ENCODE peak calls at places on chromosomes 4 and X, in ten cellular contexts. One of them, this sample, is unnamed.

GRCh38 chrX:150548684-150549083 is 19.7 kb upstream of the MTM1 start:
- DNase-seq in GM13976: no peak
- DNase-seq in psoas muscle: no peak
- DNase-seq in bronchial epithelial cell: peak
- DNase-seq in GM10248: no peak
- DNase-seq in tibial artery: no peak
- DNase-seq in stomach: no peak
- DNase-seq in CD8-positive, alpha-beta T cell: no peak
- DNase-seq in CD4-positive, alpha-beta T cell: no peak
- DNase-seq in breast epithelium: no peak
- DNase-seq in this sample: no peak

GRCh38 chr4:19583827-19584569 is 667.7 kb upstream of the SLIT2 start:
- DNase-seq in GM13976: no peak
- DNase-seq in psoas muscle: no peak
- DNase-seq in bronchial epithelial cell: peak
- DNase-seq in GM10248: no peak
- DNase-seq in tibial artery: no peak
- DNase-seq in stomach: no peak
- DNase-seq in CD8-positive, alpha-beta T cell: no peak
- DNase-seq in CD4-positive, alpha-beta T cell: no peak
- DNase-seq in breast epithelium: no peak
- DNase-seq in this sample: no peak

GRCh38 chr4:109408711-109409110 is 24.9 kb upstream of the SEC24B start:
- DNase-seq in GM13976: no peak
- DNase-seq in psoas muscle: no peak
- DNase-seq in bronchial epithelial cell: no peak
- DNase-seq in GM10248: no peak
- DNase-seq in tibial artery: no peak
- DNase-seq in stomach: no peak
- DNase-seq in CD8-positive, alpha-beta T cell: no peak
- DNase-seq in CD4-positive, alpha-beta T cell: no peak
- DNase-seq in breast epithelium: no peak
- DNase-seq in this sample: no peak

GRCh38 chr4:154503598-154503997 is 12.0 kb upstream of the DCHS2 start:
- DNase-seq in GM13976: no peak
- DNase-seq in psoas muscle: no peak
- DNase-seq in bronchial epithelial cell: peak
- DNase-seq in GM10248: no peak
- DNase-seq in tibial artery: no peak
- DNase-seq in stomach: no peak
- DNase-seq in CD8-positive, alpha-beta T cell: no peak
- DNase-seq in CD4-positive, alpha-beta T cell: no peak
- DNase-seq in breast epithelium: no peak
- DNase-seq in this sample: no peak

GRCh38 chrX:67781132-67781531 is 237.3 kb downstream of the AR start:
- DNase-seq in GM13976: no peak
- DNase-seq in psoas muscle: no peak
- DNase-seq in bronchial epithelial cell: no peak
- DNase-seq in GM10248: no peak
- DNase-seq in tibial artery: peak
- DNase-seq in stomach: no peak
- DNase-seq in CD8-positive, alpha-beta T cell: no peak
- DNase-seq in CD4-positive, alpha-beta T cell: no peak
- DNase-seq in breast epithelium: no peak
- DNase-seq in this sample: no peak

GRCh38 chrX:103831342-103831802 is 685 bp downstream of the RAB9B start:
- DNase-seq in GM13976: peak
- DNase-seq in psoas muscle: no peak
- DNase-seq in bronchial epithelial cell: no peak
- DNase-seq in GM10248: no peak
- DNase-seq in tibial artery: no peak
- DNase-seq in stomach: peak
- DNase-seq in CD8-positive, alpha-beta T cell: no peak
- DNase-seq in CD4-positive, alpha-beta T cell: peak
- DNase-seq in breast epithelium: no peak
- DNase-seq in this sample: peak

GRCh38 chr4:100517864-100518341 is at the start of gene EMCN:
- DNase-seq in GM13976: no peak
- DNase-seq in psoas muscle: no peak
- DNase-seq in bronchial epithelial cell: no peak
- DNase-seq in GM10248: no peak
- DNase-seq in tibial artery: no peak
- DNase-seq in stomach: no peak
- DNase-seq in CD8-positive, alpha-beta T cell: no peak
- DNase-seq in CD4-positive, alpha-beta T cell: no peak
- DNase-seq in breast epithelium: no peak
- DNase-seq in this sample: peak

GRCh38 chr4:138310498-138310897 is 68.3 kb upstream of the SLC7A11 start:
- DNase-seq in GM13976: no peak
- DNase-seq in psoas muscle: no peak
- DNase-seq in bronchial epithelial cell: peak
- DNase-seq in GM10248: no peak
- DNase-seq in tibial artery: no peak
- DNase-seq in stomach: no peak
- DNase-seq in CD8-positive, alpha-beta T cell: no peak
- DNase-seq in CD4-positive, alpha-beta T cell: no peak
- DNase-seq in breast epithelium: no peak
- DNase-seq in this sample: no peak

GRCh38 chrX:111445485-111445884 is 33.5 kb upstream of the DCX start:
- DNase-seq in GM13976: peak
- DNase-seq in psoas muscle: no peak
- DNase-seq in bronchial epithelial cell: peak
- DNase-seq in GM10248: peak
- DNase-seq in tibial artery: no peak
- DNase-seq in stomach: no peak
- DNase-seq in CD8-positive, alpha-beta T cell: no peak
- DNase-seq in CD4-positive, alpha-beta T cell: no peak
- DNase-seq in breast epithelium: no peak
- DNase-seq in this sample: no peak

GRCh38 chrX:132956421-132957210 is 1.8 kb downstream of the HS6ST2 start:
- DNase-seq in GM13976: no peak
- DNase-seq in psoas muscle: peak
- DNase-seq in bronchial epithelial cell: no peak
- DNase-seq in GM10248: no peak
- DNase-seq in tibial artery: no peak
- DNase-seq in stomach: no peak
- DNase-seq in CD8-positive, alpha-beta T cell: no peak
- DNase-seq in CD4-positive, alpha-beta T cell: no peak
- DNase-seq in breast epithelium: no peak
- DNase-seq in this sample: peak

GRCh38 chrX:153953892-153954617 is 9.6 kb upstream of the RENBP start:
- DNase-seq in GM13976: no peak
- DNase-seq in psoas muscle: no peak
- DNase-seq in bronchial epithelial cell: no peak
- DNase-seq in GM10248: no peak
- DNase-seq in tibial artery: no peak
- DNase-seq in stomach: no peak
- DNase-seq in CD8-positive, alpha-beta T cell: no peak
- DNase-seq in CD4-positive, alpha-beta T cell: no peak
- DNase-seq in breast epithelium: no peak
- DNase-seq in this sample: no peak

GRCh38 chr4:107619065-107619464 is 101.0 kb downstream of the PAPSS1 start:
- DNase-seq in GM13976: no peak
- DNase-seq in psoas muscle: peak
- DNase-seq in bronchial epithelial cell: no peak
- DNase-seq in GM10248: no peak
- DNase-seq in tibial artery: peak
- DNase-seq in stomach: no peak
- DNase-seq in CD8-positive, alpha-beta T cell: no peak
- DNase-seq in CD4-positive, alpha-beta T cell: no peak
- DNase-seq in breast epithelium: no peak
- DNase-seq in this sample: no peak

GRCh38 chr4:37219251-37219650 is 25.3 kb upstream of the NWD2 start:
- DNase-seq in GM13976: no peak
- DNase-seq in psoas muscle: no peak
- DNase-seq in bronchial epithelial cell: peak
- DNase-seq in GM10248: no peak
- DNase-seq in tibial artery: no peak
- DNase-seq in stomach: no peak
- DNase-seq in CD8-positive, alpha-beta T cell: no peak
- DNase-seq in CD4-positive, alpha-beta T cell: no peak
- DNase-seq in breast epithelium: no peak
- DNase-seq in this sample: no peak

GRCh38 chr4:43163101-43163792 is 270.7 kb downstream of the GRXCR1 start:
- DNase-seq in GM13976: no peak
- DNase-seq in psoas muscle: no peak
- DNase-seq in bronchial epithelial cell: peak
- DNase-seq in GM10248: no peak
- DNase-seq in tibial artery: no peak
- DNase-seq in stomach: no peak
- DNase-seq in CD8-positive, alpha-beta T cell: no peak
- DNase-seq in CD4-positive, alpha-beta T cell: no peak
- DNase-seq in breast epithelium: no peak
- DNase-seq in this sample: no peak

GRCh38 chr4:142721187-142721586 is 124.9 kb downstream of the INPP4B start:
- DNase-seq in GM13976: no peak
- DNase-seq in psoas muscle: no peak
- DNase-seq in bronchial epithelial cell: peak
- DNase-seq in GM10248: no peak
- DNase-seq in tibial artery: no peak
- DNase-seq in stomach: no peak
- DNase-seq in CD8-positive, alpha-beta T cell: no peak
- DNase-seq in CD4-positive, alpha-beta T cell: no peak
- DNase-seq in breast epithelium: no peak
- DNase-seq in this sample: no peak

GRCh38 chr4:182246401-182247205 is 3.4 kb downstream of the TENM3 start:
- DNase-seq in GM13976: no peak
- DNase-seq in psoas muscle: no peak
- DNase-seq in bronchial epithelial cell: peak
- DNase-seq in GM10248: no peak
- DNase-seq in tibial artery: no peak
- DNase-seq in stomach: no peak
- DNase-seq in CD8-positive, alpha-beta T cell: no peak
- DNase-seq in CD4-positive, alpha-beta T cell: no peak
- DNase-seq in breast epithelium: no peak
- DNase-seq in this sample: no peak

GRCh38 chr4:56342746-56343145 is 44.5 kb downstream of the AASDH start:
- DNase-seq in GM13976: no peak
- DNase-seq in psoas muscle: no peak
- DNase-seq in bronchial epithelial cell: no peak
- DNase-seq in GM10248: no peak
- DNase-seq in tibial artery: no peak
- DNase-seq in stomach: no peak
- DNase-seq in CD8-positive, alpha-beta T cell: no peak
- DNase-seq in CD4-positive, alpha-beta T cell: no peak
- DNase-seq in breast epithelium: no peak
- DNase-seq in this sample: no peak

GRCh38 chr4:85543832-85544231 is 68.9 kb downstream of the ARHGAP24 start:
- DNase-seq in GM13976: no peak
- DNase-seq in psoas muscle: no peak
- DNase-seq in bronchial epithelial cell: peak
- DNase-seq in GM10248: no peak
- DNase-seq in tibial artery: no peak
- DNase-seq in stomach: no peak
- DNase-seq in CD8-positive, alpha-beta T cell: no peak
- DNase-seq in CD4-positive, alpha-beta T cell: no peak
- DNase-seq in breast epithelium: no peak
- DNase-seq in this sample: no peak

GRCh38 chr4:162891788-162892707 is 274.6 kb downstream of the NAF1 start:
- DNase-seq in GM13976: peak
- DNase-seq in psoas muscle: no peak
- DNase-seq in bronchial epithelial cell: peak
- DNase-seq in GM10248: peak
- DNase-seq in tibial artery: no peak
- DNase-seq in stomach: no peak
- DNase-seq in CD8-positive, alpha-beta T cell: no peak
- DNase-seq in CD4-positive, alpha-beta T cell: no peak
- DNase-seq in breast epithelium: no peak
- DNase-seq in this sample: no peak

GRCh38 chr4:122928930-122929329 is 6.5 kb upstream of the NUDT6 start:
- DNase-seq in GM13976: no peak
- DNase-seq in psoas muscle: no peak
- DNase-seq in bronchial epithelial cell: peak
- DNase-seq in GM10248: no peak
- DNase-seq in tibial artery: no peak
- DNase-seq in stomach: no peak
- DNase-seq in CD8-positive, alpha-beta T cell: no peak
- DNase-seq in CD4-positive, alpha-beta T cell: no peak
- DNase-seq in breast epithelium: no peak
- DNase-seq in this sample: no peak
- TF ChIP-seq CTCF in GM13976: no peak
- TF ChIP-seq CTCF in psoas muscle: no peak
- TF ChIP-seq CTCF in bronchial epithelial cell: no peak
- TF ChIP-seq CTCF in GM10248: no peak
- TF ChIP-seq CTCF in tibial artery: no peak
- TF ChIP-seq CTCF in stomach: no peak
- TF ChIP-seq CTCF in CD8-positive, alpha-beta T cell: no peak
- TF ChIP-seq CTCF in CD4-positive, alpha-beta T cell: no peak
- TF ChIP-seq CTCF in breast epithelium: no peak
- TF ChIP-seq CTCF in this sample: no peak

GRCh38 chrX:24693453-24694202 is at the start of gene POLA1:
- DNase-seq in GM13976: peak
- DNase-seq in psoas muscle: peak
- DNase-seq in bronchial epithelial cell: peak
- DNase-seq in GM10248: peak
- DNase-seq in tibial artery: peak
- DNase-seq in stomach: peak
- DNase-seq in CD8-positive, alpha-beta T cell: peak
- DNase-seq in CD4-positive, alpha-beta T cell: peak
- DNase-seq in breast epithelium: peak
- DNase-seq in this sample: peak
- TF ChIP-seq CTCF in GM13976: no peak
- TF ChIP-seq CTCF in psoas muscle: peak
- TF ChIP-seq CTCF in bronchial epithelial cell: peak
- TF ChIP-seq CTCF in GM10248: no peak
- TF ChIP-seq CTCF in tibial artery: no peak
- TF ChIP-seq CTCF in stomach: peak
- TF ChIP-seq CTCF in CD8-positive, alpha-beta T cell: no peak
- TF ChIP-seq CTCF in CD4-positive, alpha-beta T cell: no peak
- TF ChIP-seq CTCF in breast epithelium: no peak
- TF ChIP-seq CTCF in this sample: no peak

GRCh38 chrX:152869972-152870371 is 27.9 kb upstream of the ZNF185 start:
- DNase-seq in GM13976: no peak
- DNase-seq in psoas muscle: no peak
- DNase-seq in bronchial epithelial cell: no peak
- DNase-seq in GM10248: no peak
- DNase-seq in tibial artery: no peak
- DNase-seq in stomach: no peak
- DNase-seq in CD8-positive, alpha-beta T cell: no peak
- DNase-seq in CD4-positive, alpha-beta T cell: no peak
- DNase-seq in breast epithelium: no peak
- DNase-seq in this sample: no peak
- TF ChIP-seq CTCF in GM13976: no peak
- TF ChIP-seq CTCF in psoas muscle: no peak
- TF ChIP-seq CTCF in bronchial epithelial cell: no peak
- TF ChIP-seq CTCF in GM10248: no peak
- TF ChIP-seq CTCF in tibial artery: no peak
- TF ChIP-seq CTCF in stomach: no peak
- TF ChIP-seq CTCF in CD8-positive, alpha-beta T cell: no peak
- TF ChIP-seq CTCF in CD4-positive, alpha-beta T cell: no peak
- TF ChIP-seq CTCF in breast epithelium: no peak
- TF ChIP-seq CTCF in this sample: no peak

GRCh38 chr4:28481565-28481964 is 1620.9 kb downstream of the STIM2 start:
- DNase-seq in GM13976: no peak
- DNase-seq in psoas muscle: no peak
- DNase-seq in bronchial epithelial cell: peak
- DNase-seq in GM10248: no peak
- DNase-seq in tibial artery: no peak
- DNase-seq in stomach: no peak
- DNase-seq in CD8-positive, alpha-beta T cell: no peak
- DNase-seq in CD4-positive, alpha-beta T cell: no peak
- DNase-seq in breast epithelium: no peak
- DNase-seq in this sample: no peak

GRCh38 chr4:28479666-28480065 is 1619.0 kb downstream of the STIM2 start:
- DNase-seq in GM13976: no peak
- DNase-seq in psoas muscle: no peak
- DNase-seq in bronchial epithelial cell: no peak
- DNase-seq in GM10248: no peak
- DNase-seq in tibial artery: no peak
- DNase-seq in stomach: no peak
- DNase-seq in CD8-positive, alpha-beta T cell: no peak
- DNase-seq in CD4-positive, alpha-beta T cell: no peak
- DNase-seq in breast epithelium: no peak
- DNase-seq in this sample: no peak

GRCh38 chr4:28482580-28482979 is 1621.9 kb downstream of the STIM2 start:
- DNase-seq in GM13976: no peak
- DNase-seq in psoas muscle: no peak
- DNase-seq in bronchial epithelial cell: no peak
- DNase-seq in GM10248: no peak
- DNase-seq in tibial artery: no peak
- DNase-seq in stomach: no peak
- DNase-seq in CD8-positive, alpha-beta T cell: no peak
- DNase-seq in CD4-positive, alpha-beta T cell: no peak
- DNase-seq in breast epithelium: no peak
- DNase-seq in this sample: no peak
- TF ChIP-seq CTCF in GM13976: no peak
- TF ChIP-seq CTCF in psoas muscle: no peak
- TF ChIP-seq CTCF in bronchial epithelial cell: no peak
- TF ChIP-seq CTCF in GM10248: no peak
- TF ChIP-seq CTCF in tibial artery: no peak
- TF ChIP-seq CTCF in stomach: no peak
- TF ChIP-seq CTCF in CD8-positive, alpha-beta T cell: no peak
- TF ChIP-seq CTCF in CD4-positive, alpha-beta T cell: no peak
- TF ChIP-seq CTCF in breast epithelium: no peak
- TF ChIP-seq CTCF in this sample: no peak